ENCODE peak calls at places on chromosomes 1 and 21, in five cellular contexts. R is GM03348, C is Peyer's patch, U is tibial artery, K is NCI-H1092 treated with DMSO at 0.1 percent for 48 hours. B is an unnamed sample.

GRCh38 chr1:222911866-222912265 is 97.0 kb downstream of the DISP1 start:
- DNase-seq in R (no peak), C (no peak), U (no peak), K (no peak), B (no peak)

GRCh38 chr1:61873581-61873980 is 131.3 kb downstream of the PATJ start:
- DNase-seq in R (no peak), C (no peak), U (no peak), K (no peak), B (no peak)

GRCh38 chr1:111030590-111030989 is 66.9 kb upstream of the LRIF1 start:
- DNase-seq in R (peak), C (peak), U (no peak), K (peak), B (no peak)

GRCh38 chr1:1907098-1907736 is 7.8 kb upstream of the CALML6 start:
- DNase-seq in R (no peak), C (peak), U (peak), K (no peak), B (no peak)

GRCh38 chr1:182761396-182762395 is 27.9 kb upstream of the NPL start:
- DNase-seq in R (no peak), C (no peak), U (no peak), K (peak), B (no peak)

GRCh38 chr1:33433509-33434362 is 2.8 kb upstream of the PHC2 start:
- DNase-seq in R (peak), C (no peak), U (peak), K (no peak), B (peak)

GRCh38 chr1:91732291-91732953 is 153.5 kb downstream of the TGFBR3 start:
- DNase-seq in R (peak), C (no peak), U (no peak), K (no peak), B (no peak)

GRCh38 chr1:158706096-158706495 is 5.6 kb upstream of the OR6K2 start:
- DNase-seq in R (no peak), C (no peak), U (no peak), K (no peak), B (no peak)

GRCh38 chr1:3026124-3026523 is 4.9 kb downstream of the ACTRT2 start:
- DNase-seq in R (no peak), C (no peak), U (no peak), K (no peak), B (no peak)

GRCh38 chr1:3463408-3463811 is 8.9 kb downstream of the ARHGEF16 start:
- DNase-seq in R (no peak), C (no peak), U (no peak), K (no peak), B (no peak)

GRCh38 chr1:23481904-23482303 is 2.1 kb downstream of the ASAP3 start:
- DNase-seq in R (no peak), C (no peak), U (no peak), K (no peak), B (no peak)

GRCh38 chr1:172254521-172255222 is 165.8 kb upstream of the C1orf105 start:
- DNase-seq in R (peak), C (no peak), U (no peak), K (no peak), B (no peak)

GRCh38 chr1:109721046-109721445 is 9.0 kb downstream of the GSTM5 start:
- DNase-seq in R (peak), C (no peak), U (no peak), K (no peak), B (no peak)

GRCh38 chr1:151364996-151365395 is 7.5 kb downstream of the SELENBP1 start:
- DNase-seq in R (no peak), C (no peak), U (no peak), K (no peak), B (no peak)

GRCh38 chr1:200372095-200372884 is 37.5 kb downstream of the ZNF281 start:
- DNase-seq in R (peak), C (no peak), U (no peak), K (no peak), B (no peak)

GRCh38 chr1:5743435-5744095 is 248.7 kb downstream of the NPHP4 start:
- DNase-seq in R (no peak), C (no peak), U (peak), K (no peak), B (peak)

GRCh38 chr1:117527566-117528102 is 78.2 kb upstream of the TENT5C start:
- DNase-seq in R (no peak), C (no peak), U (no peak), K (no peak), B (no peak)

GRCh38 chr1:172658871-172659453 is at the start of gene FASLG:
- DNase-seq in R (no peak), C (no peak), U (no peak), K (no peak), B (no peak)

GRCh38 chr1:16978589-16979474 is 1.6 kb downstream of the MFAP2 start:
- DNase-seq in R (peak), C (no peak), U (peak), K (no peak), B (peak)

GRCh38 chr21:27561116-27561515 is 594.2 kb upstream of the ADAMTS5 start:
- DNase-seq in R (no peak), C (no peak), U (peak), K (no peak), B (peak)

GRCh38 chr1:47196622-47197021 is 6.8 kb upstream of the PDZK1IP1 start:
- DNase-seq in R (no peak), C (no peak), U (peak), K (no peak), B (no peak)

GRCh38 chr21:39121600-39122355 is 61.5 kb downstream of the PSMG1 start:
- DNase-seq in R (no peak), C (no peak), U (no peak), K (no peak), B (no peak)

GRCh38 chr1:23618586-23619083 is 59.3 kb upstream of the ID3 start:
- DNase-seq in R (no peak), C (no peak), U (no peak), K (no peak), B (no peak)

GRCh38 chr1:41347276-41347675 is 14.0 kb upstream of the FOXO6 start:
- DNase-seq in R (peak), C (no peak), U (no peak), K (no peak), B (no peak)

GRCh38 chr1:171139890-171140289 is 45.2 kb upstream of the FMO2 start:
- DNase-seq in R (no peak), C (no peak), U (no peak), K (no peak), B (no peak)

GRCh38 chr1:51960262-51960661 is 30.2 kb downstream of the RAB3B start:
- DNase-seq in R (no peak), C (no peak), U (no peak), K (no peak), B (no peak)

GRCh38 chr1:3627515-3628253 is 2.9 kb downstream of the TPRG1L start:
- DNase-seq in R (no peak), C (no peak), U (no peak), K (no peak), B (no peak)

GRCh38 chr1:230140221-230141001 is 73.4 kb downstream of the GALNT2 start:
- DNase-seq in R (no peak), C (no peak), U (no peak), K (peak), B (no peak)

GRCh38 chr1:84929581-84929980 is 36.6 kb upstream of the LPAR3 start:
- DNase-seq in R (no peak), C (no peak), U (no peak), K (no peak), B (no peak)

GRCh38 chr1:48676822-48677221 is 99.9 kb downstream of the BEND5 start:
- DNase-seq in R (no peak), C (no peak), U (no peak), K (peak), B (no peak)

GRCh38 chr1:168485048-168485447 is 58.7 kb downstream of the XCL2 start:
- DNase-seq in R (peak), C (no peak), U (no peak), K (no peak), B (no peak)

GRCh38 chr1:94805912-94806311 is 14.2 kb upstream of the SLC44A3 start:
- DNase-seq in R (peak), C (peak), U (no peak), K (peak), B (no peak)

GRCh38 chr1:172269644-172270043 is 150.8 kb upstream of the C1orf105 start:
- DNase-seq in R (no peak), C (no peak), U (no peak), K (no peak), B (no peak)

GRCh38 chr21:39385299-39386145 is 36.6 kb upstream of the HMGN1 start:
- DNase-seq in R (peak), C (peak), U (peak), K (peak), B (peak)

GRCh38 chr1:54666333-54666732 is 24.7 kb downstream of the MROH7 start:
- DNase-seq in R (no peak), C (no peak), U (no peak), K (no peak), B (no peak)

GRCh38 chr1:39003787-39004186 is 12.7 kb downstream of the AKIRIN1 start:
- DNase-seq in R (peak), C (no peak), U (no peak), K (no peak), B (no peak)